ENCODE peak calls at places on chromosomes 11 and 22, in five cellular contexts. One of them, this sample, is unnamed.

GRCh38 chr22:21952586-21953571 is at the start of gene PPM1F:
- DNase-seq in neural progenitor cell: peak; percentile 95
- DNase-seq in heart left ventricle: peak; percentile 91
- DNase-seq in AG10803: peak; percentile 55
- DNase-seq in CD8-positive, alpha-beta T cell: peak; percentile 95
- DNase-seq in this sample: peak; percentile 47

GRCh38 chr11:42595856-42596255 is 715.9 kb upstream of the API5 start:
- DNase-seq in neural progenitor cell: peak; percentile 14
- DNase-seq in heart left ventricle: no peak
- DNase-seq in AG10803: no peak
- DNase-seq in CD8-positive, alpha-beta T cell: no peak
- DNase-seq in this sample: no peak

GRCh38 chr22:19527861-19528417 is 3.7 kb upstream of the CLDN5 start:
- DNase-seq in neural progenitor cell: no peak
- DNase-seq in heart left ventricle: no peak
- DNase-seq in AG10803: no peak
- DNase-seq in CD8-positive, alpha-beta T cell: no peak
- DNase-seq in this sample: peak; percentile 36

GRCh38 chr22:30829901-30830550 is 135.4 kb downstream of the OSBP2 start:
- DNase-seq in neural progenitor cell: no peak
- DNase-seq in heart left ventricle: no peak
- DNase-seq in AG10803: peak; percentile 95
- DNase-seq in CD8-positive, alpha-beta T cell: no peak
- DNase-seq in this sample: peak; percentile 97

GRCh38 chr11:15107730-15108515 is 6.8 kb upstream of the INSC start:
- DNase-seq in neural progenitor cell: no peak
- DNase-seq in heart left ventricle: no peak
- DNase-seq in AG10803: peak; percentile 35
- DNase-seq in CD8-positive, alpha-beta T cell: no peak
- DNase-seq in this sample: peak; percentile 42

GRCh38 chr11:117993988-117994741 is 8.0 kb downstream of the IL10RA start:
- DNase-seq in neural progenitor cell: no peak
- DNase-seq in heart left ventricle: peak; percentile 54
- DNase-seq in AG10803: no peak
- DNase-seq in CD8-positive, alpha-beta T cell: no peak
- DNase-seq in this sample: no peak

GRCh38 chr22:49022816-49023160 is 804.9 kb downstream of the BRD1 start:
- DNase-seq in neural progenitor cell: no peak
- DNase-seq in heart left ventricle: peak; percentile 5
- DNase-seq in AG10803: no peak
- DNase-seq in CD8-positive, alpha-beta T cell: no peak
- DNase-seq in this sample: no peak

GRCh38 chr11:70582886-70583641 is 184.7 kb downstream of the CTTN start:
- DNase-seq in neural progenitor cell: no peak
- DNase-seq in heart left ventricle: no peak
- DNase-seq in AG10803: no peak
- DNase-seq in CD8-positive, alpha-beta T cell: no peak
- DNase-seq in this sample: no peak

GRCh38 chr11:11985016-11985715 is 23.3 kb downstream of the DKK3 start:
- DNase-seq in neural progenitor cell: no peak
- DNase-seq in heart left ventricle: no peak
- DNase-seq in AG10803: peak; percentile 93
- DNase-seq in CD8-positive, alpha-beta T cell: no peak
- DNase-seq in this sample: peak; percentile 86

GRCh38 chr11:132126973-132127900 is 756.8 kb downstream of the NTM start:
- DNase-seq in neural progenitor cell: peak; percentile 66
- DNase-seq in heart left ventricle: peak; percentile 56
- DNase-seq in AG10803: peak; percentile 90
- DNase-seq in CD8-positive, alpha-beta T cell: no peak
- DNase-seq in this sample: peak; percentile 85

GRCh38 chr11:19951558-19952083 is 208.7 kb downstream of the DBX1 start:
- DNase-seq in neural progenitor cell: peak; percentile 77
- DNase-seq in heart left ventricle: no peak
- DNase-seq in AG10803: peak; percentile 54
- DNase-seq in CD8-positive, alpha-beta T cell: no peak
- DNase-seq in this sample: peak; percentile 56

GRCh38 chr11:130634981-130635473 is 186.6 kb downstream of the ADAMTS15 start:
- DNase-seq in neural progenitor cell: no peak
- DNase-seq in heart left ventricle: no peak
- DNase-seq in AG10803: peak; percentile 67
- DNase-seq in CD8-positive, alpha-beta T cell: no peak
- DNase-seq in this sample: peak; percentile 38

GRCh38 chr11:110435780-110436717 is 6.3 kb downstream of the FDX1 start:
- DNase-seq in neural progenitor cell: no peak
- DNase-seq in heart left ventricle: no peak
- DNase-seq in AG10803: peak; percentile 34
- DNase-seq in CD8-positive, alpha-beta T cell: no peak
- DNase-seq in this sample: no peak

GRCh38 chr22:23212061-23213030 is 32.0 kb downstream of the BCR start:
- DNase-seq in neural progenitor cell: no peak
- DNase-seq in heart left ventricle: no peak
- DNase-seq in AG10803: no peak
- DNase-seq in CD8-positive, alpha-beta T cell: no peak
- DNase-seq in this sample: no peak

GRCh38 chr11:12288934-12289666 is 88.3 kb upstream of the PARVA start:
- DNase-seq in neural progenitor cell: no peak
- DNase-seq in heart left ventricle: peak; percentile 14
- DNase-seq in AG10803: no peak
- DNase-seq in CD8-positive, alpha-beta T cell: no peak
- DNase-seq in this sample: no peak

GRCh38 chr11:69908511-69909220 is 89.5 kb upstream of the FGF3 start:
- DNase-seq in neural progenitor cell: no peak
- DNase-seq in heart left ventricle: peak; percentile 21
- DNase-seq in AG10803: no peak
- DNase-seq in CD8-positive, alpha-beta T cell: no peak
- DNase-seq in this sample: no peak

GRCh38 chr11:111421251-111421650 is 42.2 kb upstream of the POU2AF1 start:
- DNase-seq in neural progenitor cell: no peak
- DNase-seq in heart left ventricle: no peak
- DNase-seq in AG10803: no peak
- DNase-seq in CD8-positive, alpha-beta T cell: no peak
- DNase-seq in this sample: no peak

GRCh38 chr11:15841898-15842297 is 514.4 kb downstream of the SOX6 start:
- DNase-seq in neural progenitor cell: no peak
- DNase-seq in heart left ventricle: peak; percentile 42
- DNase-seq in AG10803: no peak
- DNase-seq in CD8-positive, alpha-beta T cell: no peak
- DNase-seq in this sample: no peak

GRCh38 chr11:44789466-44789865 is 62.7 kb downstream of the TSPAN18 start:
- DNase-seq in neural progenitor cell: no peak
- DNase-seq in heart left ventricle: no peak
- DNase-seq in AG10803: no peak
- DNase-seq in CD8-positive, alpha-beta T cell: no peak
- DNase-seq in this sample: no peak

GRCh38 chr11:121553806-121554205 is 101.0 kb upstream of the SORL1-AS1 start:
- DNase-seq in neural progenitor cell: no peak
- DNase-seq in heart left ventricle: no peak
- DNase-seq in AG10803: no peak
- DNase-seq in CD8-positive, alpha-beta T cell: no peak
- DNase-seq in this sample: no peak

GRCh38 chr22:31144223-31144622 is 3.9 kb upstream of the PLA2G3 start:
- DNase-seq in neural progenitor cell: no peak
- DNase-seq in heart left ventricle: no peak
- DNase-seq in AG10803: peak; percentile 36
- DNase-seq in CD8-positive, alpha-beta T cell: no peak
- DNase-seq in this sample: peak; percentile 29

GRCh38 chr11:66443602-66444001 is 5.0 kb upstream of the MRPL11 start:
- DNase-seq in neural progenitor cell: no peak
- DNase-seq in heart left ventricle: no peak
- DNase-seq in AG10803: peak; percentile 90
- DNase-seq in CD8-positive, alpha-beta T cell: no peak
- DNase-seq in this sample: peak; percentile 96

GRCh38 chr11:30049214-30049613 is 32.4 kb upstream of the KCNA4 start:
- DNase-seq in neural progenitor cell: no peak
- DNase-seq in heart left ventricle: no peak
- DNase-seq in AG10803: no peak
- DNase-seq in CD8-positive, alpha-beta T cell: no peak
- DNase-seq in this sample: no peak

GRCh38 chr11:30045144-30045543 is 28.3 kb upstream of the KCNA4 start:
- DNase-seq in neural progenitor cell: no peak
- DNase-seq in heart left ventricle: no peak
- DNase-seq in AG10803: no peak
- DNase-seq in CD8-positive, alpha-beta T cell: no peak
- DNase-seq in this sample: no peak

GRCh38 chr11:30041171-30041570 is 24.3 kb upstream of the KCNA4 start:
- DNase-seq in neural progenitor cell: no peak
- DNase-seq in heart left ventricle: no peak
- DNase-seq in AG10803: no peak
- DNase-seq in CD8-positive, alpha-beta T cell: no peak
- DNase-seq in this sample: no peak

GRCh38 chr11:30046211-30046945 is 29.5 kb upstream of the KCNA4 start:
- DNase-seq in neural progenitor cell: peak; percentile 57
- DNase-seq in heart left ventricle: no peak
- DNase-seq in AG10803: no peak
- DNase-seq in CD8-positive, alpha-beta T cell: no peak
- DNase-seq in this sample: no peak
- TF ChIP-seq CTCF in neural progenitor cell: peak; percentile 50
- TF ChIP-seq CTCF in heart left ventricle: no peak
- TF ChIP-seq CTCF in AG10803: no peak
- TF ChIP-seq CTCF in CD8-positive, alpha-beta T cell: no peak
- TF ChIP-seq CTCF in this sample: no peak

GRCh38 chr22:50059881-50060262 is 1.8 kb upstream of the TTLL8 start:
- DNase-seq in neural progenitor cell: no peak
- DNase-seq in heart left ventricle: no peak
- DNase-seq in AG10803: no peak
- DNase-seq in CD8-positive, alpha-beta T cell: no peak
- DNase-seq in this sample: no peak

GRCh38 chr22:50058338-50059184 is 463 bp upstream of the TTLL8 start:
- DNase-seq in neural progenitor cell: peak; percentile 43
- DNase-seq in heart left ventricle: no peak
- DNase-seq in AG10803: no peak
- DNase-seq in CD8-positive, alpha-beta T cell: no peak
- DNase-seq in this sample: no peak

GRCh38 chr22:50060441-50061140 is 2.5 kb upstream of the TTLL8 start:
- DNase-seq in neural progenitor cell: no peak
- DNase-seq in heart left ventricle: no peak
- DNase-seq in AG10803: no peak
- DNase-seq in CD8-positive, alpha-beta T cell: no peak
- DNase-seq in this sample: no peak

GRCh38 chr22:50057868-50058311 is at the start of gene TTLL8:
- DNase-seq in neural progenitor cell: no peak
- DNase-seq in heart left ventricle: no peak
- DNase-seq in AG10803: no peak
- DNase-seq in CD8-positive, alpha-beta T cell: no peak
- DNase-seq in this sample: no peak

DNA sequence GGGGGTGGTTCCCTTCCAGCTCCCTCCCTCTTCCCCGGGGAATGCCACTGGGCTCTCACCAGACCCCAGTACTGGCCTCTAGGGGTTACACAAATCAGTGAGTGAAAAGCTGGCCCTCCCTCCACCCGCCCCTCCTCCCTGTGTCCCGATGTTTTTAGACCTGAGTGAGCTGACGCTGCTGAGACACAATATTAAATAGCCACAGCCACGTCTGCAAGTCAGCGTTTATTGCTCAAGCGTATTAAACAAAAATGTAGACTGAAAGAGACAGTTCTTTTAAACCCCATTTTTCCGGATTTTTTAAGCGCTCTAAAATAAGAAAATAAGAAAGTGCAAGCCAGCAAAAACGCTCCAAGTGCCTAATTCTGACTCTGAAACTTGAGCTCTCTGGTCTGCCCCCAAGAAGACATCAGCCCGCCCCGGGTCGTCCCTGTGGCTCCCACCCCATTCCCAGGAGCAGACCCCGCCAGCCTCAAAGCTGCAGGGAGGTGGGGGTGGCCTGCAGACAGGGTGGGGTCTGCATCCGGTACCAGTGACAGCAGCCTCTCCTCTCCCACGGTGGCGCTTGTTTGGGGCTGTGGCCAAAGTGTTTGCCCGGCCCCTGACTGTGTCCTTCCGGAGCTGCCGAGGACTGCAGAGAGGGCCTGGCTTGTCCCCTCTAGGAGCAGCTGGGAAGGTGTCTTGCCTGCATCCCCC is 1.2 kb upstream of the TTLL8 start:
- DNase-seq in neural progenitor cell: peak; percentile 86
- DNase-seq in heart left ventricle: no peak
- DNase-seq in AG10803: peak; percentile 40
- DNase-seq in CD8-positive, alpha-beta T cell: no peak
- DNase-seq in this sample: no peak
- TF ChIP-seq CTCF in neural progenitor cell: peak; percentile 46
- TF ChIP-seq CTCF in heart left ventricle: peak; percentile 11
- TF ChIP-seq CTCF in AG10803: no peak
- TF ChIP-seq CTCF in CD8-positive, alpha-beta T cell: no peak
- TF ChIP-seq CTCF in this sample: no peak

DNA sequence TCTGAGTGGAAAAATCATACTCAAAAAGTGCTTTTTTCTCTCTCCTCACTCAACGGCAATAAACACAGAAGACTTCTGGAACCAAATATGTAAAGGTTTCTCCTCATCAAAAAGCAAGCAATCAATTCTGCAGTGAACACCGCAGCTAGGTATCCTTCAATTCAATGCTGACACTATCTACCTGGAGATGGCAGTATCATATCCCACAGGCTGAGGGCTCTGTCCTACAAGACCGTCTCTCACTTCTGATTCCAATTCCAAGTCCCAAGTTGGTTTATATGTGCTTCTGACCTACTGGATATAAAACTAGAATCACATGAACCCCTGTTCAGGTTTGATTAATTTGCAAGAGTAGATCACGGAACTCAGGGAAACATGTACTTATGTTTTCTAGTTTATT is 59.7 kb upstream of the LUZP2 start:
- DNase-seq in neural progenitor cell: no peak
- DNase-seq in heart left ventricle: no peak
- DNase-seq in AG10803: no peak
- DNase-seq in CD8-positive, alpha-beta T cell: no peak
- DNase-seq in this sample: no peak
- TF ChIP-seq CTCF in neural progenitor cell: peak; percentile 28
- TF ChIP-seq CTCF in heart left ventricle: no peak
- TF ChIP-seq CTCF in AG10803: no peak
- TF ChIP-seq CTCF in CD8-positive, alpha-beta T cell: no peak
- TF ChIP-seq CTCF in this sample: no peak

GRCh38 chr11:34866375-34866774 is 49.8 kb downstream of the APIP start:
- DNase-seq in neural progenitor cell: no peak
- DNase-seq in heart left ventricle: no peak
- DNase-seq in AG10803: peak; percentile 85
- DNase-seq in CD8-positive, alpha-beta T cell: no peak
- DNase-seq in this sample: no peak

GRCh38 chr11:34865261-34865660 is 50.9 kb downstream of the APIP start:
- DNase-seq in neural progenitor cell: no peak
- DNase-seq in heart left ventricle: no peak
- DNase-seq in AG10803: no peak
- DNase-seq in CD8-positive, alpha-beta T cell: no peak
- DNase-seq in this sample: no peak

GRCh38 chr11:34870548-34871209 is 45.5 kb downstream of the APIP start:
- DNase-seq in neural progenitor cell: no peak
- DNase-seq in heart left ventricle: no peak
- DNase-seq in AG10803: no peak
- DNase-seq in CD8-positive, alpha-beta T cell: no peak
- DNase-seq in this sample: no peak

GRCh38 chr11:34874202-34874601 is 42.0 kb downstream of the APIP start:
- DNase-seq in neural progenitor cell: no peak
- DNase-seq in heart left ventricle: no peak
- DNase-seq in AG10803: no peak
- DNase-seq in CD8-positive, alpha-beta T cell: no peak
- DNase-seq in this sample: no peak

DNA sequence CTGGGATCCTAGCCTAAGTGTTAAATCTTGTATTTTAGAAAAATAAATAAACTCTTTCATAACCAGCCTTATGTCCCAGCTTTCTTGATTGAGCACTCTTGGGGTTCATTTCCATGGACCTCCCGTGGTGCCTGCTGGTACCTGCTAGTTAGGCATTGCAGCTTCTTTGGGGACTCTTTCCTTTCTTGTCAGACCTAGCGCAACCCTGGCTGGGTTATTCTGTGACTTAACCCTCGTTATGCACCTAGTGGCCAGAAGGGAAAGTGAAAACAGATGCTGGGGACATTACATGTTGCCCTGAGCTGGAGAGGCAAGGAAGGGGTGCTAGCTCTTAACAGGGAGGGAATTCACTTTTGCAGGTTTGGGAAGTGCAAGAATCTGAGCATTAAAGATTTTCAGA is 46.8 kb downstream of the APIP start:
- DNase-seq in neural progenitor cell: peak; percentile 30
- DNase-seq in heart left ventricle: no peak
- DNase-seq in AG10803: no peak
- DNase-seq in CD8-positive, alpha-beta T cell: no peak
- DNase-seq in this sample: no peak
- TF ChIP-seq CTCF in neural progenitor cell: peak; percentile 38
- TF ChIP-seq CTCF in heart left ventricle: no peak
- TF ChIP-seq CTCF in AG10803: no peak
- TF ChIP-seq CTCF in CD8-positive, alpha-beta T cell: no peak
- TF ChIP-seq CTCF in this sample: peak; percentile 55

This sample was measured in HFFc6.